ENCODE peak calls at places on chromosome 2, in five cellular contexts. C is K562, R is HCT116, O is GM12878, P is H1. F is an unnamed sample.

GRCh38 chr2:241629762-241630435 is 7.1 kb downstream of the THAP4 start:
- DNase-seq in C (no peak), R (no peak), O (no peak), P (no peak), F (no peak)

GRCh38 chr2:204019572-204020501 is 83.3 kb downstream of the ICOS start:
- DNase-seq in C (no peak), R (no peak), O (peak), P (no peak), F (no peak)

GRCh38 chr2:161077367-161078210 is 82.6 kb upstream of the TANK start:
- DNase-seq in C (no peak), R (no peak), O (peak), P (no peak), F (no peak)

GRCh38 chr2:70035344-70035844 is 51.9 kb upstream of the PCBP1 start:
- DNase-seq in C (no peak), R (no peak), O (no peak), P (no peak), F (no peak)

GRCh38 chr2:196171946-196172345 is 568 bp upstream of the STK17B start:
- DNase-seq in C (no peak), R (no peak), O (no peak), P (no peak), F (no peak)

GRCh38 chr2:105143467-105144127 is 97.9 kb upstream of the GPR45 start:
- DNase-seq in C (peak), R (no peak), O (no peak), P (peak), F (no peak)

GRCh38 chr2:54454548-54454921 is 1.6 kb upstream of the SPTBN1 start:
- DNase-seq in C (no peak), R (no peak), O (no peak), P (no peak), F (no peak)

GRCh38 chr2:9430316-9431293 is 7.2 kb downstream of the CPSF3 start:
- DNase-seq in C (no peak), R (no peak), O (no peak), P (no peak), F (no peak)

GRCh38 chr2:163367825-163368582 is 367.8 kb downstream of the FIGN start:
- DNase-seq in C (no peak), R (no peak), O (no peak), P (no peak), F (no peak)

GRCh38 chr2:113266431-113266830 is 12.3 kb downstream of the PAX8 start:
- DNase-seq in C (no peak), R (no peak), O (no peak), P (no peak), F (no peak)

GRCh38 chr2:222319576-222320440 is 21.0 kb upstream of the PAX3 start:
- DNase-seq in C (no peak), R (no peak), O (no peak), P (peak), F (no peak)

DNA sequence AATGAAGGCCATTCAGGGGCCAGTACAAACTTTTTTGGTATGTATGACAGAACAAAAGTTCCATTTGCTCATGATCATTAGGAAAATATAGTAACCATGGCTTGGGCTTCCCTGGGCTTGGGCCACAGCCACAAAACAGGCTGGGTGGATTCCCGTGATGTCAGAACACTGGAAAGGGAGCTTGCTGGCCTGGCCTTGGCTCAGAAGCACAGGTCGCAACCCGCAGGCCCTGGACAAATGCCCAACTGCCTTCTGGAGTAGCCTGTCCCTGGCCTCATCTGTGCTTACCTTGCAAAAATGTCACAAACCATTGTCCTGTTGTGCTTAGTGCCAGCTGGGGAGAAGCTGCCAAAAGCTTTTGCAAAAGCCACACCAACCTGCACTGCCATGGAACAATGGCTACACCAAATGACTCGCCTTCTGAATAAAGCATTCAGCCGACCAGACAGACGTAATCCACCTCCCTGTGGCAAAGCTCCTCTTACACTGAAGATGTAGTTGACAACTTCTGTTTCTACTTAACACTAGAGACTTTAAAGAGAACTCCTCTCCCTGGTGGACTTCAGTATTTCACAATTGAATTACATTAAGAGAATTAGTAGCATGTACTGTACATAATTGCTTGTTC is 125.5 kb downstream of the ANKRD44 start:
- DNase-seq in C (no peak), R (no peak), O (no peak), P (no peak), F (no peak)
- TF ChIP-seq SIN3A in C (no peak), R (no peak), O (no peak), P (no peak), F (no peak)

DNA sequence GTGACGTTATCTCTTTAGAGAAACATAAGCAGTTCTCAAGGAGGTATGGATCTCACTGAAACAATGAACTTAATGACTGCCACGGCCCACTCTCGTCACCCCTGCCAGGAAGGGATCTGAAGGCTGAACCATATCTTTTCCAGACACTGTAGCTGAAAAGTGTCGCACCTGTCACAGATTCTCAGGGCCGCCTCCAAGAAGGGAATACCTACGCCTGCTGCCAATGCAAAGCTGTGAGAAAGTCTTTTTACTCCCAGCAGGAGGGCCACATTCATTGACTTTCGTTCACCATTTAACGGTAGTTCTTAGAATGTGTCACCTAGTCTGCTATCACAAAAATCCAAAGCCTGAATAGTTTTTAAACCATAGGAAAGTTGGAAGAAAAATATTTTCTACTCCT is 66.7 kb upstream of the SH3BP4 start:
- DNase-seq in C (no peak), R (no peak), O (no peak), P (no peak), F (no peak)
- TF ChIP-seq SIN3A in C (no peak), R (no peak), O (no peak), P (no peak), F (no peak)

DNA sequence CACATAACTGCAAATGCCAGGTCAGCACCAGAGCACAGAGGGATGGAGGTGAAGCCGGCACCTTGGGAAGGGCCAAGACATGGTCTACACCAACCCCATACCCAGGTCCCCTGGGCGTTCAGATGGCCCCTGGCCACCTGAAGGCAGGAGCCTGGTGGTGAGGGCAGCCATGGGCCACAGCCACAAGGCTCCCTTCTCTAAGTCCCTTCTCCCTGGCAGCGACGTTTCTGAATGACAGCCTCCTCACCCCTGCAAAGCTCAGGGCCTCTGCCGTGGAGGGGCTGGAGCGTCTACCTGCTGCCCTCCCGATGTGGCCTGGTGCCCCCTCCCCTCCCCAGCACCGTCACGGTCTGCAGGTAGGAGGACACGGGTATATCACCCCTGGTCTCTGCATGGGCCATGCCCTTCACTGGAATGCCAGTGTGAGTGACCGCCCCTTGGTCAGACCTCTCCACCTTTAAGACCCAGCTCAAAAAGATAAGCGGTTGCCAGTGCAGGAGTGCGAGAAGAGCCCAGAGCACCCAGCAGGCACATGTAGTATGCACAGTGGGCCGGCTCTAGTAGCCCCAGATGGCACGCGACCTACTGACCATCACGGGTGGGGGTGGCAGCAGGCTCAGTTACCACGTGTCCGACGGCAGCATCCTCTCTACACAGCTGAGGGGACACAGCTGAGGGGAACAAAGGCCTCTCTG is 46.6 kb downstream of the HS6ST1 start:
- DNase-seq in C (no peak), R (no peak), O (no peak), P (no peak), F (no peak)
- TF ChIP-seq SIN3A in C (no peak), R (no peak), O (no peak), P (no peak), F (no peak)

GRCh38 chr2:63981702-63982103 is 37.5 kb downstream of the VPS54 start:
- DNase-seq in C (no peak), R (no peak), O (no peak), P (no peak), F (no peak)

GRCh38 chr2:63976125-63976510 is 43.1 kb downstream of the VPS54 start:
- DNase-seq in C (no peak), R (no peak), O (no peak), P (no peak), F (no peak)

GRCh38 chr2:63980794-63981193 is 38.4 kb downstream of the VPS54 start:
- DNase-seq in C (no peak), R (no peak), O (no peak), P (no peak), F (no peak)

GRCh38 chr2:63975437-63976124 is 43.6 kb downstream of the VPS54 start:
- DNase-seq in C (peak), R (no peak), O (no peak), P (no peak), F (no peak)

GRCh38 chr2:63977904-63978303 is 41.3 kb downstream of the VPS54 start:
- DNase-seq in C (no peak), R (no peak), O (peak), P (no peak), F (no peak)
- TF ChIP-seq SIN3A in C (no peak), R (no peak), O (no peak), P (no peak), F (no peak)

GRCh38 chr2:101200714-101201113 is 49.5 kb upstream of the TBC1D8 start:
- DNase-seq in C (no peak), R (peak), O (no peak), P (no peak), F (peak)
- TF ChIP-seq SIN3A in C (no peak), R (no peak), O (no peak), P (no peak), F (no peak)

GRCh38 chr2:202373490-202373889 is 2.6 kb upstream of the BMPR2 start:
- DNase-seq in C (no peak), R (no peak), O (no peak), P (peak), F (no peak)
- TF ChIP-seq SIN3A in C (no peak), R (no peak), O (no peak), P (no peak), F (no peak)

GRCh38 chr2:239774933-239775622 is 250.1 kb downstream of the NDUFA10 start:
- DNase-seq in C (no peak), R (no peak), O (no peak), P (no peak), F (no peak)

GRCh38 chr2:239775623-239776440 is 249.3 kb downstream of the NDUFA10 start:
- DNase-seq in C (no peak), R (no peak), O (no peak), P (no peak), F (no peak)

GRCh38 chr2:239772721-239773120 is 252.4 kb downstream of the NDUFA10 start:
- DNase-seq in C (no peak), R (no peak), O (no peak), P (no peak), F (no peak)

GRCh38 chr2:239773377-239774141 is 251.6 kb downstream of the NDUFA10 start:
- DNase-seq in C (no peak), R (no peak), O (no peak), P (no peak), F (no peak)

GRCh38 chr2:239774142-239774462 is 251.0 kb downstream of the NDUFA10 start:
- DNase-seq in C (no peak), R (no peak), O (no peak), P (no peak), F (no peak)
- TF ChIP-seq SIN3A in C (no peak), R (no peak), O (no peak), P (no peak), F (no peak)

GRCh38 chr2:85718006-85718391 is 23.8 kb downstream of the GNLY start:
- DNase-seq in C (peak), R (no peak), O (no peak), P (no peak), F (no peak)
- TF ChIP-seq SIN3A in C (no peak), R (no peak), O (no peak), P (no peak), F (no peak)

GRCh38 chr2:15311201-15311882 is 249.8 kb downstream of the NBAS start:
- DNase-seq in C (no peak), R (no peak), O (peak), P (no peak), F (no peak)

GRCh38 chr2:15311926-15312325 is 249.2 kb downstream of the NBAS start:
- DNase-seq in C (peak), R (no peak), O (no peak), P (no peak), F (no peak)

GRCh38 chr2:15315411-15315810 is 245.7 kb downstream of the NBAS start:
- DNase-seq in C (no peak), R (no peak), O (no peak), P (no peak), F (no peak)

GRCh38 chr2:15316370-15316814 is 244.7 kb downstream of the NBAS start:
- DNase-seq in C (no peak), R (no peak), O (no peak), P (no peak), F (no peak)

GRCh38 chr2:15313657-15314056 is 247.5 kb downstream of the NBAS start:
- DNase-seq in C (no peak), R (no peak), O (peak), P (no peak), F (no peak)
- TF ChIP-seq SIN3A in C (no peak), R (no peak), O (no peak), P (no peak), F (no peak)